ENCODE peak calls at places on chromosomes 12 and 14, in nine cellular contexts. Q is CD8-positive, alpha-beta T cell; X is cardiac muscle cell; C is GM20000; G is stimulated activated CD4-positive, alpha-beta T cell treated with anti-CD3 and anti-CD28 coated beads, Interleukin-1b, Interleukin-23, amount 100 ng/mL, for 1 hour; A is AG09319; T is SK-MEL-5; M is IMR-90; P is endothelial cell of umbilical vein. R is an unnamed sample.

GRCh38 chr14:77324816-77325745 is 4.2 kb downstream of the GSTZ1 start:
- DNase-seq in Q (no peak), X (no peak), C (no peak), G (no peak), A (no peak), T (no peak), M (no peak), P (no peak), R (no peak)

GRCh38 chr12:11746024-11746771 is 96.7 kb downstream of the ETV6 start:
- DNase-seq in Q (no peak), X (peak), C (no peak), G (no peak), A (no peak), T (no peak), M (peak), P (peak), R (no peak)

GRCh38 chr14:61461808-61462275 is 140.5 kb downstream of the PRKCH start:
- DNase-seq in Q (no peak), X (peak), C (no peak), G (no peak), A (peak), T (peak), M (peak), P (peak), R (peak)

GRCh38 chr12:111597731-111598636 is 1.1 kb downstream of the ATXN2 start:
- DNase-seq in Q (peak), X (peak), C (peak), G (no peak), A (no peak), T (peak), M (no peak), P (peak), R (peak)

GRCh38 chr14:69043598-69044267 is 64.6 kb upstream of the ACTN1 start:
- DNase-seq in Q (no peak), X (peak), C (no peak), G (no peak), A (no peak), T (no peak), M (peak), P (peak), R (no peak)

GRCh38 chr12:116204169-116204568 is 73.3 kb downstream of the MED13L start:
- DNase-seq in Q (no peak), X (peak), C (no peak), G (no peak), A (no peak), T (no peak), M (no peak), P (no peak), R (no peak)

GRCh38 chr12:99495797-99496196 is 151.8 kb upstream of the GARIN6 start:
- DNase-seq in Q (no peak), X (no peak), C (no peak), G (no peak), A (no peak), T (no peak), M (no peak), P (no peak), R (no peak)

GRCh38 chr12:726281-727140 is 25.9 kb upstream of the WNK1 start:
- DNase-seq in Q (no peak), X (no peak), C (no peak), G (no peak), A (no peak), T (no peak), M (peak), P (no peak), R (no peak)

GRCh38 chr12:106118-106561 is 39.6 kb downstream of the IQSEC3 start:
- DNase-seq in Q (no peak), X (no peak), C (peak), G (no peak), A (no peak), T (no peak), M (no peak), P (no peak), R (no peak)

GRCh38 chr12:131449027-131449426 is 261.9 kb upstream of the SFSWAP start:
- DNase-seq in Q (no peak), X (no peak), C (no peak), G (no peak), A (no peak), T (no peak), M (no peak), P (no peak), R (no peak)

GRCh38 chr14:85156319-85156718 is 373.6 kb upstream of the FLRT2 start:
- DNase-seq in Q (no peak), X (no peak), C (no peak), G (no peak), A (no peak), T (no peak), M (no peak), P (no peak), R (no peak)

GRCh38 chr14:83164016-83164415 is 1630.4 kb upstream of the SEL1L start:
- DNase-seq in Q (no peak), X (peak), C (no peak), G (no peak), A (peak), T (peak), M (peak), P (no peak), R (no peak)

GRCh38 chr12:93803408-93803807 is 126.2 kb downstream of the CRADD start:
- DNase-seq in Q (no peak), X (peak), C (no peak), G (no peak), A (peak), T (no peak), M (peak), P (no peak), R (peak)

GRCh38 chr12:7645395-7646177 is 20.1 kb downstream of the APOBEC1 start:
- DNase-seq in Q (peak), X (peak), C (peak), G (no peak), A (no peak), T (peak), M (peak), P (peak), R (peak)

GRCh38 chr14:99724939-99725773 is 41.1 kb downstream of the CYP46A1 start:
- DNase-seq in Q (no peak), X (no peak), C (no peak), G (no peak), A (no peak), T (no peak), M (no peak), P (no peak), R (no peak)

GRCh38 chr12:22287056-22287455 is 47.5 kb downstream of the ST8SIA1 start:
- DNase-seq in Q (no peak), X (no peak), C (no peak), G (no peak), A (no peak), T (no peak), M (no peak), P (no peak), R (no peak)

GRCh38 chr12:11834104-11834812 is 184.8 kb downstream of the ETV6 start:
- DNase-seq in Q (no peak), X (peak), C (no peak), G (no peak), A (no peak), T (no peak), M (peak), P (peak), R (no peak)

GRCh38 chr14:26820101-26820500 is 222.3 kb upstream of the NOVA1 start:
- DNase-seq in Q (no peak), X (peak), C (no peak), G (no peak), A (peak), T (no peak), M (no peak), P (no peak), R (no peak)

GRCh38 chr12:92784356-92784755 is 81.6 kb downstream of the PLEKHG7 start:
- DNase-seq in Q (no peak), X (no peak), C (no peak), G (no peak), A (peak), T (no peak), M (peak), P (no peak), R (no peak)

GRCh38 chr12:93042684-93043083 is 113.6 kb upstream of the EEA1 start:
- DNase-seq in Q (no peak), X (no peak), C (no peak), G (no peak), A (no peak), T (no peak), M (no peak), P (no peak), R (no peak)

GRCh38 chr14:96274122-96274910 is 18.3 kb downstream of the BDKRB1 start:
- DNase-seq in Q (no peak), X (peak), C (no peak), G (no peak), A (peak), T (no peak), M (peak), P (no peak), R (no peak)

GRCh38 chr14:58697927-58698641 is 60.3 kb downstream of the DACT1 start:
- DNase-seq in Q (no peak), X (no peak), C (no peak), G (no peak), A (no peak), T (peak), M (no peak), P (no peak), R (no peak)

GRCh38 chr14:53265025-53265424 is 111.9 kb upstream of the DDHD1 start:
- DNase-seq in Q (no peak), X (no peak), C (no peak), G (no peak), A (no peak), T (peak), M (no peak), P (no peak), R (no peak)